ENCODE peak calls at places on chromosome 1, in four cellular contexts. B is body of pancreas, E is adrenal gland, A is heart left ventricle. S is an unnamed sample.

GRCh38 chr1:41712081-41712480 is 206.6 kb downstream of the HIVEP3 start:
- DNase-seq in B (no peak), E (no peak), A (no peak), S (no peak)

GRCh38 chr1:85396194-85396593 is 68.8 kb downstream of the DDAH1 start:
- DNase-seq in E (no peak), A (no peak), B (no peak), S (no peak)

GRCh38 chr1:55480396-55480795 is 265.2 kb upstream of the USP24 start:
- DNase-seq in E (no peak), A (no peak), B (no peak), S (no peak)

GRCh38 chr1:203124546-203125317 is 2.8 kb upstream of the ADORA1 start:
- DNase-seq in B (no peak), E (no peak), A (no peak), S (no peak)

GRCh38 chr1:177082855-177083741 is 81.4 kb downstream of the ASTN1 start:
- DNase-seq in B (no peak), A (no peak), E (no peak), S (no peak)

GRCh38 chr1:118404024-118404423 is 219.0 kb upstream of the SPAG17 start:
- DNase-seq in A (no peak), E (no peak), B (no peak), S (no peak)

GRCh38 chr1:182238421-182238820 is 153.2 kb downstream of the GLUL start:
- DNase-seq in E (no peak), A (no peak), B (no peak), S (no peak)

GRCh38 chr1:235831148-235831547 is 35.6 kb downstream of the LYST start:
- DNase-seq in B (no peak), E (no peak), A (peak; percentile 58), S (no peak)

GRCh38 chr1:201015551-201016091 is 7.9 kb downstream of the KIF21B start:
- DNase-seq in E (no peak), A (no peak), B (no peak), S (peak; percentile 61)

GRCh38 chr1:15146142-15146541 is 7.4 kb upstream of the TMEM51 start:
- DNase-seq in E (peak; percentile 64), A (no peak), B (peak; percentile 71), S (no peak)

GRCh38 chr1:229579101-229579651 is 20.7 kb upstream of the ABCB10 start:
- DNase-seq in E (peak; percentile 50), A (peak; percentile 74), B (no peak), S (no peak)

GRCh38 chr1:196678510-196678884 is 26.7 kb downstream of the CFH start:
- DNase-seq in A (no peak), B (no peak), E (no peak), S (no peak)

GRCh38 chr1:206979379-206980043 is 9.3 kb upstream of the FCAMR start:
- DNase-seq in A (no peak), E (no peak), B (no peak), S (no peak)

GRCh38 chr1:44267438-44267837 is 54.2 kb downstream of the DMAP1 start:
- DNase-seq in B (no peak), E (no peak), A (no peak), S (no peak)

GRCh38 chr1:232518357-232518756 is 111.6 kb downstream of the SIPA1L2 start:
- DNase-seq in E (no peak), B (no peak), A (no peak), S (no peak)

GRCh38 chr1:232522189-232522588 is 107.7 kb downstream of the SIPA1L2 start:
- DNase-seq in B (no peak), E (no peak), A (no peak), S (no peak)

GRCh38 chr1:232517204-232517603 is 112.7 kb downstream of the SIPA1L2 start:
- DNase-seq in A (no peak), B (no peak), E (no peak), S (no peak)

GRCh38 chr1:232521660-232522059 is 108.3 kb downstream of the SIPA1L2 start:
- DNase-seq in E (no peak), B (no peak), A (no peak), S (no peak)

GRCh38 chr1:232519186-232519585 is 110.7 kb downstream of the SIPA1L2 start:
- DNase-seq in A (peak; percentile 66), B (no peak), E (no peak), S (no peak)
- H3K4me1 ChIP-seq in A (peaks cover 34% of the 10 kb centered on the region), B (no peaks in the 10 kb centered on the region), E (no peaks in the 10 kb centered on the region), S (no peaks in the 10 kb centered on the region)

GRCh38 chr1:27345272-27345671 is 3.5 kb downstream of the SYTL1 start:
- DNase-seq in B (no peak), E (no peak), A (no peak), S (no peak)

GRCh38 chr1:27343639-27344025 is 1.8 kb downstream of the SYTL1 start:
- DNase-seq in B (no peak), A (no peak), E (no peak), S (no peak)

GRCh38 chr1:27341525-27342252 is at the start of gene SYTL1:
- DNase-seq in B (peak; percentile 79), A (no peak), E (peak; percentile 56), S (peak; percentile 94)

GRCh38 chr1:27342391-27342777 is 562 bp downstream of the SYTL1 start:
- DNase-seq in B (no peak), E (no peak), A (no peak), S (peak; percentile 82)

DNA sequence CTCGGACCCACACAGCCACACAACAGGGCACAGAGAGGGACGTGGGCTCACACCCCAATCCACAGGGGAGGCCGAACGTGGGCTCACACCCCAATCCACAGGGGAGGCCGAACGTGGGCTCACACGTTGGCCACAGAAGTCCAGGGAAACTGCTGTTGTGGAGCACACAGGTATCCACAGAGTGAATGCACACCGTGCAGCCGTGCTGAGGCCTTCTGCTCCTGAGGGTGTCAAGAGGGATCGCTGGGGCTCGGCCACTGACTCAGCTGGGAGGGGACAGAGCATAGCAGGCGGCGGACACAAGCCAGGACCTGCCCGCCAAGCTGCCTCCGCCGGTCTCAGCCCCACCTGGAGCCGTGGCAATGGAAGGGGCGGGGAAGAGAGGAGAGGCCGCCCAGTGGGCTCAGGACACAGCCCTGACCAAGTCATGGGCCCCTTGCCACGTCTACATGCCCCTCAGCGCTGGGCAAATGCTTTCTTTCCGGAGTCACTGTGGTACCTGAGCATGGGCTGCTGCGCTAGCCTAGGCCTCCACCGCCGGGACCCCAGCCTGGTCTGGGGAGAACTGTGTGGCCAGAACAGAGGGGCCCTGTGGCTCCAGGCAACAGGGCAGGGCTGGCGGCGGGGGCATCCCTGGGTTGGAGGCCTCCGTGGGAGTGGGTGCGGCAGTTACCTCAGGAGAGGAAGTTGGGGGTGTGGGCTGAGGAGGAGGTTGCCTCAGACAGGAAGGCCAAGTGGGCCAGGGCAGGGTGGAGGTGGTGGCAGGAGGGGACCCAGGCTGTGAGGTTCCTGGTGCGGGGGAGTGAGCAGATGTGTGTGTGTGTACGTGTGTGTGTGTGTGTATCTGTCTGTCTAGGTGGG is 1.2 kb downstream of the SYTL1 start:
- DNase-seq in A (peak; percentile 35), B (peak; percentile 69), E (no peak), S (peak; percentile 97)
- TF ChIP-seq POLR2A in A (no peak), B (peak; percentile 64), E (no peak), S (no peak)

DNA sequence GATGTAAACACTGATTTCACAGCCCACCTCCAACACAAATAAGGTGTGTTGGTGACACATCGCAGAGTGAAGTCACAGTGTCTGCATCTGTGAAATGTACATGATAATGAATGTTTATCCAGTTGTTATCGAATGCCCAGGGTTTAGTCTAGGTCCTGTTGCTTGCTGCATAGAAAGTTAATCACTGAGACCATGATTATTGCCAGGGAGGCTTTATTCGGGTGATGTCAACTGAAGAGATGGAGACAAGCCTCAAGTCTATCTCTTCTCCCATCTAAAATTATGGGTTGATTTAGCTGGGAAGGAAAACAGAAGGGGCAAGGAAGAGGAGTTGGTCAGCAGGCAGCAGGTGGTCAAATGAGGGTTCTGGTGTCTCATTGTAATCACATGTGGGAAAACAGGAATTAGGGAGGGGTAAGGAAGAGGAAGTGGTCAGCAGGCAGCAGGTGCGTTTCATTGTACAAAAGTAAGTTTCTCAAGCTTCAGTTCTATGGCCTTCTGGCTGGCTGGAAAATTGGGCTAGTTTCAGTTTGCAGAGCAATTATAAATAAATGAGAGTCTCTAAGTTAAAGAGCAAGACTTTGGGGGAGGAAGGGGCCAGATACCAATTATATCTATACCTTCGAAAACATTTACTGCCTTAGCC is 146.3 kb upstream of the DNAH14 start:
- DNase-seq in E (no peak), A (no peak), B (no peak), S (no peak)
- H3K4me3 ChIP-seq in E (no peak overlapping the region), A (no peak overlapping the region), B (no peak overlapping the region), S (no peak overlapping the region)

GRCh38 chr1:91863498-91863897 is 22.5 kb downstream of the TGFBR3 start:
- DNase-seq in A (no peak), B (no peak), E (no peak), S (no peak)
- H3K4me1 ChIP-seq in A (peaks cover 12% of the 10 kb centered on the region), B (no peaks in the 10 kb centered on the region), E (peaks cover 9% of the 10 kb centered on the region), S (peaks cover 16% of the 10 kb centered on the region)